ENCODE peak calls at places on chromosome 4, in five cellular contexts. M is mammary epithelial cell, N is ovary, H is IMR-90, P is colonic mucosa. U is an unnamed sample.

GRCh38 chr4:153710681-153711080 is 26.6 kb downstream of the TLR2 start:
- DNase-seq in M (no peak), N (no peak), H (no peak), P (no peak), U (no peak)

GRCh38 chr4:124941267-124941666 is 228.7 kb upstream of the ANKRD50 start:
- DNase-seq in M (peak; percentile 86), N (no peak), H (peak; percentile 24), P (no peak), U (no peak)

GRCh38 chr4:159117968-159118367 is 15.1 kb downstream of the RAPGEF2 start:
- DNase-seq in M (no peak), N (no peak), H (no peak), P (no peak), U (no peak)

GRCh38 chr4:11805837-11806236 is 377.1 kb upstream of the HS3ST1 start:
- DNase-seq in M (peak; percentile 28), N (no peak), H (peak; percentile 1), P (no peak), U (peak; percentile 50)

GRCh38 chr4:53510981-53511380 is 80.3 kb downstream of the LNX1 start:
- DNase-seq in M (no peak), N (no peak), H (peak; percentile 6), P (no peak), U (no peak)

GRCh38 chr4:76782837-76783236 is 115.1 kb downstream of the SOWAHB start:
- DNase-seq in M (peak; percentile 72), N (no peak), H (peak; percentile 85), P (no peak), U (peak; percentile 73)

GRCh38 chr4:48858130-48858529 is 27.2 kb downstream of the OCIAD1 start:
- DNase-seq in M (no peak), N (no peak), H (no peak), P (no peak), U (peak; percentile 3)

GRCh38 chr4:82352825-82353370 is 20.9 kb downstream of the HNRNPD start:
- DNase-seq in M (no peak), N (no peak), H (peak; percentile 8), P (no peak), U (no peak)

GRCh38 chr4:7337196-7338058 is 97.3 kb downstream of the PSAPL1 start:
- DNase-seq in M (no peak), N (peak; percentile 33), H (no peak), P (no peak), U (peak; percentile 61)

GRCh38 chr4:5165419-5166369 is 114.4 kb downstream of the STK32B start:
- DNase-seq in M (no peak), N (no peak), H (peak; percentile 64), P (no peak), U (peak; percentile 90)

GRCh38 chr4:6560416-6561172 is 14.4 kb upstream of the MAN2B2 start:
- DNase-seq in M (no peak), N (no peak), H (peak; percentile 64), P (no peak), U (peak; percentile 94)

GRCh38 chr4:145920205-145920604 is 18.4 kb downstream of the ZNF827 start:
- DNase-seq in M (peak; percentile 93), N (no peak), H (peak; percentile 93), P (no peak), U (peak; percentile 88)

GRCh38 chr4:95594629-95595028 is 45.9 kb upstream of the UNC5C start:
- DNase-seq in M (no peak), N (no peak), H (no peak), P (no peak), U (no peak)

GRCh38 chr4:56448301-56448700 is 12.2 kb downstream of the PAICS start:
- DNase-seq in M (no peak), N (no peak), H (peak; percentile 43), P (no peak), U (no peak)

GRCh38 chr4:71559957-71560541 is 221.2 kb downstream of the SLC4A4 start:
- DNase-seq in M (no peak), N (no peak), H (peak; percentile 64), P (no peak), U (no peak)

GRCh38 chr4:27068151-27068862 is 207.7 kb downstream of the STIM2 start:
- DNase-seq in M (no peak), N (no peak), H (no peak), P (peak; percentile 14), U (no peak)

GRCh38 chr4:156792462-156793085 is 179.0 kb downstream of the PDGFC start:
- DNase-seq in M (peak; percentile 26), N (no peak), H (no peak), P (no peak), U (no peak)

GRCh38 chr4:156790866-156791265 is 180.7 kb downstream of the PDGFC start:
- DNase-seq in M (peak; percentile 50), N (no peak), H (peak; percentile 73), P (no peak), U (no peak)

GRCh38 chr4:156795727-156796126 is 175.9 kb downstream of the PDGFC start:
- DNase-seq in M (no peak), N (no peak), H (no peak), P (no peak), U (no peak)

GRCh38 chr4:156798438-156798837 is 173.2 kb downstream of the PDGFC start:
- DNase-seq in M (peak; percentile 76), N (no peak), H (no peak), P (no peak), U (no peak)

DNA sequence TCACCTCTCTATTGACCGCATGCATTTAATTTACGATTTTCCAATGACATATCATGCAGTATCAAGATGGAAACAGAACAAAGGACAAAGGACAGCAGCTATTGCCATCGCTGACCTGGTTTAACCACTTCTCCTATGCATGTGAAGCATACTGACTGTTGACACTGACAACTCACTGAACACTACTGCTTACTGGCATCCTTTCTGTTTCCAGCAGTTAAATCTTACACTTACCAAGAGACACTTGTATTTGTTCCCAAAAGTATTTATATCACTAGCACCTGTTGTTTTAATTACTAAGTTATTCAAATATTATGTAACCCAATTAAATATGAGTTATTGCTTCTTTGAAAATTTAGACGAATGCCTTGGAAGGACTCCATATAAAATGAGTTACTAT is 176.7 kb downstream of the PDGFC start:
- DNase-seq in M (no peak), N (no peak), H (no peak), P (no peak), U (no peak)
- TF ChIP-seq CTCF in M (no peak), N (no peak), H (no peak), P (no peak), U (no peak)

GRCh38 chr4:173522160-173522873 is 7.7 kb downstream of the HAND2 start:
- DNase-seq in M (no peak), N (peak; percentile 97), H (peak; percentile 85), P (peak; percentile 60), U (peak; percentile 100)

GRCh38 chr4:173522874-173523395 is 7.1 kb downstream of the HAND2 start:
- DNase-seq in M (no peak), N (peak; percentile 58), H (no peak), P (no peak), U (no peak)

GRCh38 chr4:173519130-173520101 is 10.6 kb downstream of the HAND2 start:
- DNase-seq in M (no peak), N (peak; percentile 76), H (no peak), P (no peak), U (no peak)

GRCh38 chr4:173520921-173521473 is 9.0 kb downstream of the HAND2 start:
- DNase-seq in M (no peak), N (peak; percentile 57), H (no peak), P (no peak), U (no peak)

GRCh38 chr4:173521474-173522159 is 8.4 kb downstream of the HAND2 start:
- DNase-seq in M (no peak), N (peak; percentile 66), H (no peak), P (no peak), U (no peak)
- TF ChIP-seq CTCF in M (no peak), N (no peak), H (no peak), P (no peak), U (no peak)

DNA sequence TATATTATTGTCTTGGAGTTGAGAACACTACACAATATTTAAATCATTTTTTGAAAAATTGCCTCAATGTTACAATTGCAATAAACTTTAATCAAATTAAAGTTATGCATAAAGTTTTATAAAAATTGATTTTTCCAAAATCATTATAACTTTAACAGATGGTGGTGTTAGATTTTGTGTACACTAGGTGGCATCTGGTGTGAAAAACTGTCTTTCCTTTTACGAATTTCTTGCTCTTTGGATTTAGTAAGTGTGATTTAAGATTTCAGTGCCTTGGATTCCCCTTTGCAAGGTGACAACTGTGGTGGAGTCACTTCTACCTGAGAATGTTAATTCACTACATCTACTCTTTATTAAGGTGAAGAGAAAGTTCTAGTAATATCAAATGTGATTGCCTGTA is 91.6 kb downstream of the AREG start:
- DNase-seq in M (no peak), N (no peak), H (no peak), P (no peak), U (no peak)
- TF ChIP-seq CTCF in M (peak; percentile 50), N (no peak), H (peak; percentile 26), P (no peak), U (peak; percentile 45)

GRCh38 chr4:122619583-122619982 is 1.3 kb downstream of the IL21 start:
- DNase-seq in M (no peak), N (no peak), H (no peak), P (no peak), U (no peak)
- TF ChIP-seq CTCF in M (no peak), N (no peak), H (no peak), P (no peak), U (no peak)

GRCh38 chr4:28225005-28225404 is 1364.4 kb downstream of the STIM2 start:
- DNase-seq in M (peak; percentile 52), N (no peak), H (peak; percentile 67), P (no peak), U (no peak)

GRCh38 chr4:28225689-28226353 is 1365.2 kb downstream of the STIM2 start:
- DNase-seq in M (peak; percentile 19), N (no peak), H (no peak), P (no peak), U (no peak)

GRCh38 chr4:28229092-28229491 is 1368.5 kb downstream of the STIM2 start:
- DNase-seq in M (peak; percentile 85), N (no peak), H (peak; percentile 78), P (no peak), U (no peak)

GRCh38 chr4:28228575-28228974 is 1367.9 kb downstream of the STIM2 start:
- DNase-seq in M (no peak), N (no peak), H (peak; percentile 55), P (no peak), U (no peak)

DNA sequence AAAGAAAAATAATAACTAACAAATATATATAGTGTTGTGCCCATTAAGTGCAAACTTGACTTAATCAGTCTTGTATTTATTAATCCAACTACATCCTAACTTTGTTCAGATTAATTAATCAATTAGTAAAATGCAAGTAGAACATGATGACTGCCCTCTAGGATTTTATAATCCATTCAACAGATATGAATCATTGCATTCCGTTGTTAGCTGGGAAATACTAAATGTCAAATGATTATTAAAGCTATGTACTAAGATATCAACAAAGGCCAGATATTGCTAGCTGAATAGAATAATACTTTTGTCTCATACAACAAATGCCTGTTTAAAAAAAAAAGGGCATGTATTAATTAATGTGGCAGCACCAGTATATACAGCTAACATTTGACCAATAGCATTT is 1366.3 kb downstream of the STIM2 start:
- DNase-seq in M (no peak), N (no peak), H (no peak), P (no peak), U (no peak)
- TF ChIP-seq CTCF in M (no peak), N (no peak), H (no peak), P (no peak), U (no peak)